ENCODE peak calls at places on chromosomes 3 and 15, in seven cellular contexts. H is HepG2, R is PC-9, A is GM12878, S is left ventricle myocardium inferior, M is mesenchymal stem cell, X is upper lobe of right lung. W is an unnamed sample. For H3K36me3, the result is how much of the 10 kb centered on the place peaks cover.

GRCh38 chr15:63041982-63042878 is at the start of gene TPM1:
- DNase-seq in H (peak), R (peak), A (no peak), S (peak), M (peak), X (peak), W (peak)

GRCh38 chr3:64687781-64688515 is at the start of gene ADAMTS9:
- DNase-seq in H (no peak), R (peak), A (no peak), S (peak), M (peak), X (peak), W (peak)

GRCh38 chr3:36701249-36701572 is 63.1 kb downstream of the DCLK3 start:
- DNase-seq in H (no peak), R (no peak), A (no peak), S (no peak), M (no peak), X (no peak), W (no peak)

GRCh38 chr15:49987896-49988295 is 131.1 kb downstream of the ATP8B4 start:
- DNase-seq in H (no peak), R (no peak), A (no peak), S (no peak), M (no peak), X (no peak), W (no peak)

GRCh38 chr3:150653110-150653561 is 50.0 kb downstream of the SELENOT start:
- DNase-seq in H (no peak), R (no peak), A (peak), S (no peak), M (no peak), X (no peak), W (no peak)

GRCh38 chr15:84079885-84080777 is 155.4 kb upstream of the GOLGA6L4 start:
- DNase-seq in H (no peak), R (no peak), A (no peak), S (peak), M (peak), X (peak), W (peak)

GRCh38 chr3:42408156-42408555 is 2.3 kb downstream of the LYZL4 start:
- DNase-seq in H (no peak), R (no peak), A (no peak), S (no peak), M (no peak), X (no peak), W (no peak)

GRCh38 chr3:153319691-153320552 is 157.9 kb downstream of the RAP2B start:
- DNase-seq in H (no peak), R (no peak), A (no peak), S (no peak), M (no peak), X (no peak), W (no peak)

GRCh38 chr3:94529821-94530220 is 467.0 kb downstream of the NSUN3 start:
- DNase-seq in H (no peak), R (no peak), A (no peak), S (no peak), M (no peak), X (no peak), W (no peak)

GRCh38 chr15:75921732-75922703 is 18.3 kb downstream of the FBXO22 start:
- DNase-seq in H (peak), R (peak), A (no peak), S (no peak), M (peak), X (no peak), W (no peak)

GRCh38 chr3:74415731-74416130 is 198.7 kb downstream of the CNTN3 start:
- DNase-seq in H (no peak), R (no peak), A (no peak), S (no peak), M (no peak), X (no peak), W (no peak)

GRCh38 chr3:145798691-145799550 is 362.1 kb downstream of the PLOD2 start:
- DNase-seq in H (no peak), R (no peak), A (no peak), S (no peak), M (no peak), X (no peak), W (no peak)

GRCh38 chr15:80727196-80727595 is 32.1 kb downstream of the ABHD17C start:
- DNase-seq in H (peak), R (peak), A (no peak), S (no peak), M (no peak), X (no peak), W (no peak)

GRCh38 chr3:150761831-150762661 is 923 bp downstream of the SIAH2 start:
- DNase-seq in H (peak), R (peak), A (no peak), S (peak), M (peak), X (peak), W (peak)

GRCh38 chr3:141020139-141020940 is 30.8 kb upstream of the SPSB4 start:
- DNase-seq in H (no peak), R (no peak), A (no peak), S (no peak), M (no peak), X (no peak), W (no peak)

GRCh38 chr15:101642361-101642760 is 9.8 kb downstream of the TM2D3 start:
- DNase-seq in H (no peak), R (no peak), A (no peak), S (no peak), M (peak), X (no peak), W (no peak)

GRCh38 chr15:31607656-31608055 is 281.0 kb downstream of the KLF13 start:
- DNase-seq in H (no peak), R (no peak), A (no peak), S (no peak), M (no peak), X (no peak), W (no peak)

GRCh38 chr3:38454179-38454883 is 641 bp downstream of the ACVR2B start:
- DNase-seq in H (no peak), R (peak), A (no peak), S (peak), M (peak), X (peak), W (peak)

GRCh38 chr3:114213262-114213668 is 24.1 kb downstream of the ZNF80 start:
- DNase-seq in H (no peak), R (no peak), A (no peak), S (no peak), M (peak), X (no peak), W (no peak)

GRCh38 chr15:101167791-101168462 is 83.9 kb downstream of the CHSY1 start:
- DNase-seq in H (peak), R (peak), A (no peak), S (peak), M (peak), X (peak), W (no peak)

GRCh38 chr3:162354343-162354742 is 857.7 kb downstream of the OTOL1 start:
- DNase-seq in H (no peak), R (no peak), A (no peak), S (no peak), M (no peak), X (no peak), W (no peak)

GRCh38 chr3:134201201-134202130 is 49.2 kb downstream of the RYK start:
- DNase-seq in H (no peak), R (no peak), A (no peak), S (no peak), M (peak), X (no peak), W (no peak)

GRCh38 chr3:23316924-23317323 is 113.8 kb downstream of the UBE2E2 start:
- DNase-seq in H (no peak), R (no peak), A (no peak), S (no peak), M (no peak), X (no peak), W (no peak)

GRCh38 chr3:121660356-121661171 is at the start of gene HCLS1:
- DNase-seq in H (no peak), R (no peak), A (peak), S (peak), M (no peak), X (peak), W (peak)

GRCh38 chr3:197186887-197187588 is 111.4 kb downstream of the DLG1 start:
- DNase-seq in H (peak), R (peak), A (peak), S (no peak), M (peak), X (no peak), W (no peak)

GRCh38 chr3:194323785-194324735 is 27.1 kb downstream of the CPN2 start:
- DNase-seq in H (peak), R (peak), A (no peak), S (peak), M (peak), X (no peak), W (no peak)

GRCh38 chr15:96893159-96893906 is 562.8 kb downstream of the NR2F2 start:
- DNase-seq in H (no peak), R (no peak), A (no peak), S (no peak), M (peak), X (no peak), W (no peak)

GRCh38 chr3:197216169-197216860 is 82.1 kb downstream of the DLG1 start:
- DNase-seq in H (no peak), R (no peak), A (no peak), S (no peak), M (no peak), X (no peak), W (no peak)

GRCh38 chr3:30581067-30581585 is 25.3 kb upstream of the TGFBR2 start:
- DNase-seq in H (no peak), R (no peak), A (no peak), S (no peak), M (no peak), X (no peak), W (no peak)

GRCh38 chr15:99279290-99279689 is 28.0 kb downstream of the LRRC28 start:
- DNase-seq in H (no peak), R (no peak), A (no peak), S (no peak), M (peak), X (no peak), W (no peak)

GRCh38 chr3:194272221-194272620 is 78.9 kb downstream of the CPN2 start:
- DNase-seq in H (no peak), R (no peak), A (no peak), S (no peak), M (no peak), X (peak), W (no peak)

DNA sequence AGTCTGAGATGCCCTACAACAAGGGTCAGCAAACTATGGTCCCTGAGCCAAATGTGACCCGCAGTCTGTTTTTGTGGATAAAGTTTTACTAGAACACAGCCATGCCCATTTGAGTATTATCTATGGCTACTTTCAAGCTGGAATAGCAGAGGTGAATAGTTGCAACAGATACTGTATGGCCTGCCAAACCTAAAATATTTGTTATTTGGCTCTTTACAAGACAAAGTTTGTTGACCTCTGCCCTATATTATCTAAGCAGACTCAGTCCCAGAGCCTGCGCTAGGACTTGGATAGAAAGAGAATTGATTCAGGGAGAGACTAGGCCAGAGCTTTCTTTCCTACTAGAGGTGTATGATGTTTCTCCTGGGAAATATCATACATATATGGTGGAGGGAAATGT is 81.7 kb upstream of the NMNAT3 start:
- DNase-seq in H (no peak), R (no peak), A (no peak), S (no peak), M (no peak), X (no peak), W (no peak)
- H3K27ac ChIP-seq in H (no peak), R (no peak), A (no peak), S (no peak), M (peak), X (no peak), W (no peak)

DNA sequence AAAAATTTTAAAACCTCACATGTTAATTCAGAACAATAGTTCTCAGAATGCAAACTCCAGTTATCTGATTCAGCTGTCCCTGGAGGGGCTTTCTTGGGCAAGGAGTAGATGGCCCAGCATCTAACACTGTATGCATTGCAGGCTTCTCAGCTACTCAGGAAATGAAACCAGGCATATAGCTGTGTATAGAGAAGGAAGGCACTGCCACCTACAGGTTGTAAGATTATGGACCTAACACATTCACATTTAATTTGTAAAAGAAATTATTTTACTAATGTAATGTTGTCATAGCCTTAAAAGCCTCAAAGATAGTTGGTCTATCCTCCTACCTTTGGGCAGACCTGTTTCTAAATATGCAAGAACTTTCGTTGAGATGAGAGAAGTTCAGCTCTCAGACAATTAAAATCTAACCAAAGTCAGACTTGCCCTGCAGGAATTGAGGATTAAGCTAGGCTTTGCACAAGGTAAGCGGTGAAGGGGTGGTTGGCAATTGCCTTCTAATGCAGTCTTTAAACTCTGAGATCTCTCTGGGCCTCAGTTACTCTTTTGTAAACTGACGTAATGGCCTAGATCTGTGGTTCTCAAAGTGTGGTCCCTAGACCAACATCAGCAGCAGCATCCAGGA is 132.8 kb upstream of the SLC24A5 start:
- DNase-seq in H (peak), R (no peak), A (peak), S (no peak), M (peak), X (no peak), W (peak)
- H3K36me3 ChIP-seq in H (under half), R (under half), A (under half), S (under half), M (under half), X (under half), W (under half)

GRCh38 chr3:66496731-66497130 is 4.1 kb downstream of the LRIG1 start:
- DNase-seq in H (no peak), R (no peak), A (no peak), S (no peak), M (no peak), X (no peak), W (no peak)
- H3K4me3 ChIP-seq in H (no peak), R (no peak), A (no peak), S (no peak), M (no peak), X (no peak), W (peak)

GRCh38 chr3:11509175-11510000 is 134.3 kb downstream of the VGLL4 start:
- DNase-seq in H (peak), R (no peak), A (no peak), S (peak), M (peak), X (peak), W (peak)
- H3K27ac ChIP-seq in H (peak), R (no peak), A (no peak), S (peak), M (peak), X (peak), W (no peak)

W was measured in pancreas.